ENCODE peak calls at places on chromosomes 7 and 10, in four cellular contexts. One of them, this sample, is unnamed.

GRCh38 chr10:12063483-12063818 is 5.3 kb upstream of the DHTKD1 start:
- DNase-seq in HepG2: no peak
- DNase-seq in K562: peak
- DNase-seq in H1: no peak
- DNase-seq in this sample: no peak

GRCh38 chr7:112481833-112482669 is 1.3 kb downstream of the LSMEM1 start:
- DNase-seq in HepG2: no peak
- DNase-seq in K562: peak
- DNase-seq in H1: no peak
- DNase-seq in this sample: peak

GRCh38 chr7:150753826-150754603 is 16.8 kb downstream of the GIMAP5 start:
- DNase-seq in HepG2: peak
- DNase-seq in K562: peak
- DNase-seq in H1: no peak
- DNase-seq in this sample: no peak

GRCh38 chr7:100119701-100120517 is 475 bp downstream of the CNPY4 start:
- DNase-seq in HepG2: peak
- DNase-seq in K562: peak
- DNase-seq in H1: peak
- DNase-seq in this sample: no peak

GRCh38 chr10:75754096-75754495 is 322.7 kb downstream of the LRMDA start:
- DNase-seq in HepG2: no peak
- DNase-seq in K562: no peak
- DNase-seq in H1: no peak
- DNase-seq in this sample: no peak

GRCh38 chr10:69769395-69769989 is 32.2 kb upstream of the COL13A1 start:
- DNase-seq in HepG2: no peak
- DNase-seq in K562: no peak
- DNase-seq in H1: peak
- DNase-seq in this sample: peak

GRCh38 chr7:149214020-149214720 is 18.8 kb downstream of the ZNF282 start:
- DNase-seq in HepG2: no peak
- DNase-seq in K562: no peak
- DNase-seq in H1: no peak
- DNase-seq in this sample: no peak

GRCh38 chr7:150947761-150948680 is 30.1 kb downstream of the KCNH2 start:
- DNase-seq in HepG2: no peak
- DNase-seq in K562: peak
- DNase-seq in H1: no peak
- DNase-seq in this sample: no peak

GRCh38 chr10:13555884-13556529 is 27.2 kb upstream of the BEND7 start:
- DNase-seq in HepG2: no peak
- DNase-seq in K562: no peak
- DNase-seq in H1: no peak
- DNase-seq in this sample: no peak

GRCh38 chr10:72056113-72056512 is 32.2 kb downstream of the SPOCK2 start:
- DNase-seq in HepG2: no peak
- DNase-seq in K562: no peak
- DNase-seq in H1: no peak
- DNase-seq in this sample: no peak

GRCh38 chr10:6924166-6924565 is 344.1 kb upstream of the PRKCQ start:
- DNase-seq in HepG2: no peak
- DNase-seq in K562: no peak
- DNase-seq in H1: no peak
- DNase-seq in this sample: no peak

GRCh38 chr7:152601305-152601798 is 74.6 kb downstream of the XRCC2 start:
- DNase-seq in HepG2: no peak
- DNase-seq in K562: no peak
- DNase-seq in H1: no peak
- DNase-seq in this sample: no peak

GRCh38 chr10:78597791-78598555 is 470.8 kb upstream of the ZMIZ1 start:
- DNase-seq in HepG2: no peak
- DNase-seq in K562: no peak
- DNase-seq in H1: no peak
- DNase-seq in this sample: no peak

GRCh38 chr7:51015581-51015980 is 232.9 kb upstream of the GRB10 start:
- DNase-seq in HepG2: no peak
- DNase-seq in K562: no peak
- DNase-seq in H1: peak
- DNase-seq in this sample: no peak

GRCh38 chr7:100065452-100066186 is 15.9 kb downstream of the ZNF3 start:
- DNase-seq in HepG2: no peak
- DNase-seq in K562: peak
- DNase-seq in H1: no peak
- DNase-seq in this sample: no peak

GRCh38 chr10:1084011-1084950 is 28.1 kb downstream of the WDR37 start:
- DNase-seq in HepG2: no peak
- DNase-seq in K562: no peak
- DNase-seq in H1: no peak
- DNase-seq in this sample: no peak

GRCh38 chr7:47045592-47045991 is 536.3 kb downstream of the TNS3 start:
- DNase-seq in HepG2: no peak
- DNase-seq in K562: no peak
- DNase-seq in H1: no peak
- DNase-seq in this sample: no peak

DNA sequence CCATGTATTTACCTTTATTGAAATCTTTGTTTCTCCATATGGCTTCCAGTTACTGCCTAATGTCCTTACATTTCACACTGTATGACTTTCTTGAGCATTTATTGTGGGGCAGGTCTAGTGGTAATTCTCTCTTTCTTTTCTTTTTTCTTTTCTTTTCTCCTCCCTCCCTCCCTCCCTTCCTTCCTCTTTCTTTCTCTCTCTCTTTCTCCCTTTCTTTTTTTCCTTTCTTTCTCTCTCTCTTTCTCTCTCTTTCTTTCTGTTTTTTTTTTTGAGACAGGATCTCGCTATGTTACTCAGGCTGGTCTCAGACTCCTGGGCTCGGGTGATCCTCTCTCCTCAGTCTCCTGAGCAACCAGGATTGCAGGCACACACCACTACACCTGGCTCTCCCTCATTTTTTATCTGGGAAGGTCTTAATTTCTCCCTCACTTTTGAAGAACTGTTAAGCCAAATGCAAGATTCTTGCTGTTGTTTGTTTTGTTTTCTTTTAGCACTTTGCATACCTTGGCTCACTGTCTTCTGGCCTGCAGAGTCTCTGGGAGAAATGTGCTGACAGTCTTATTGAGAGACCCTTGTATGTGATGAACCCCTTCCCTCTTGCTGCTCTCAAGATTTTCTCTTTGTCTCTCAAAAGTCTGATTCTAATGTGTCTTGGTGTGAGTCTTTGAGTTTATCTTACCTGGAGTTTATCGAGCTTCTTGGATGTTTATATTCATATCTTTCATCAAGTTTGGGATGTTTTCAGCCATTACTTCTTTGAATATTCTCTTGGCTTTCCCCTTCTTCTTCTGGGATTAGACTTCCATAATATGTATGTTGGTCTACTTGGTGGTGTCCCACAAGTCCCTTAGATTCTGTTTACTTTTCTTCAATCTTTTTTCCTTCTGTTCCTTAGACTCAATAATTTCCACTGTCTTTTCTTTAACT is 79.0 kb upstream of the CCNY start:
- DNase-seq in HepG2: no peak
- DNase-seq in K562: no peak
- DNase-seq in H1: no peak
- DNase-seq in this sample: no peak
- H2AFZ ChIP-seq in HepG2: no peak
- H2AFZ ChIP-seq in K562: no peak
- H2AFZ ChIP-seq in H1: no peak
- H2AFZ ChIP-seq in this sample: no peak

DNA sequence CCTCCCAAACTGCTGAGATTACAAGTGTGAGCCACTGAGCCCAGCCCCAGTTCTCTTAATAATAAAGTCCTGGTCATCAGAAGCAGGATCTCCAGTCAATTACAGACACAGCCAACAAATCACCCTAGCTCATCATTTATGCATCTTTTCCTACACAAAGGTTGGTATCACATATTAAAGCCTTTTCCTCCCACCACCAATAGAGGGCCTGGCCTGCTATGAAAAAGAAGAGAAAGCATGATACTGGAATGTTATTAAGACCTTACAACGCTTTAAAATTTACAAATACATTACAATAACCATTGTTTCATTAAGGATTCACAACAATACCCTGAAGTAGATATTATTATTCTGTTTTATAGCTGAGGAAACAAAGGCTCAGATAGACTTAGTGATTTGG is 25.9 kb downstream of the VAX1 start:
- DNase-seq in HepG2: peak
- DNase-seq in K562: no peak
- DNase-seq in H1: no peak
- DNase-seq in this sample: peak
- TF ChIP-seq FOSL1 in HepG2: no peak
- TF ChIP-seq FOSL1 in K562: no peak
- TF ChIP-seq FOSL1 in H1: no peak
- TF ChIP-seq FOSL1 in this sample: no peak

DNA sequence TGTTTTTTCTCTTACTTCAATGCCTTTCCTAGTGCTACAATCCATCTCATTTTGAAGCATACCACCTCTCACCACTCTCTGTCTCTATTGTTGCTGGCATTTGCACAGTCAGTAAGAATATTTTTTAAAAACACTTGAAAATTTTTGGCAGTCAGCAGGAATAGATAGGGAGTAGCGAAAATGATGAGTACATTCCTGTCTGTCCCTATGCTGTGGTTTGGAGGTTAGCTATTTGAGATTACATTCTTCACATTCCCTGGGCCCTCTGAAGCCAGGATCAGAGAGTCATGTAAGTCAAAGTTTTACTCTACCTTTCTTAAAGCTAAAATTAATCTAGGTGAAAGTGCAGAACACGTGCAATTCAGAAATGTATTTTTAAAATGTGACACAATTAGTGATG is 53.0 kb upstream of the MAGI2 start:
- DNase-seq in HepG2: peak
- DNase-seq in K562: no peak
- DNase-seq in H1: no peak
- DNase-seq in this sample: no peak
- H3K4me2 ChIP-seq in HepG2: no peak
- H3K4me2 ChIP-seq in K562: no peak
- H3K4me2 ChIP-seq in H1: no peak
- H3K4me2 ChIP-seq in this sample: peak

GRCh38 chr7:76515999-76516443 is 5.7 kb downstream of the UPK3B start:
- DNase-seq in HepG2: peak
- DNase-seq in K562: peak
- DNase-seq in H1: no peak
- DNase-seq in this sample: no peak
- H2AFZ ChIP-seq in HepG2: no peak
- H2AFZ ChIP-seq in K562: peak
- H2AFZ ChIP-seq in H1: no peak
- H2AFZ ChIP-seq in this sample: no peak

GRCh38 chr10:15718495-15719061 is 1.1 kb downstream of the ITGA8 start:
- DNase-seq in HepG2: no peak
- DNase-seq in K562: no peak
- DNase-seq in H1: peak
- DNase-seq in this sample: no peak

GRCh38 chr10:15712903-15713302 is 6.8 kb downstream of the ITGA8 start:
- DNase-seq in HepG2: no peak
- DNase-seq in K562: no peak
- DNase-seq in H1: no peak
- DNase-seq in this sample: no peak

GRCh38 chr10:15715619-15716227 is 4.0 kb downstream of the ITGA8 start:
- DNase-seq in HepG2: no peak
- DNase-seq in K562: peak
- DNase-seq in H1: no peak
- DNase-seq in this sample: no peak

GRCh38 chr10:15710455-15710854 is 9.3 kb downstream of the ITGA8 start:
- DNase-seq in HepG2: no peak
- DNase-seq in K562: no peak
- DNase-seq in H1: no peak
- DNase-seq in this sample: no peak

DNA sequence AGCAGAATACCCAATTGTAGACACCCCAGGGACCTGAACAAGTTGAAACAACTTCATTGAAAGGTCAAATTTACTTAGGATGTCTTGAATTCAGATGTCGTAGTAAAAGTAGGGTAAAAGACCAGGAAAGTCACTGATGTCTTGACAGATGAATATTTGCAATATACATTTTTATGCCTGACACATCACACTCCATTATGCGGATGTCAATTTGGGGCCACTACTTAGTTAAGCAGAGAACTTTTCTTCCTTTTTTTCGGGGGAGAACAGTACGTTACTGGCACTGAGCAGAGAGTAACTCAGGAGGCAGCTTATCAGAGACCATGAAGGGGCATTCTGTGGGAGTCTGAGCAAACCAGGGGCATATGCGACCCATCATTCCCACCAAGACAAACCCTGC is 4.9 kb downstream of the ITGA8 start:
- DNase-seq in HepG2: no peak
- DNase-seq in K562: no peak
- DNase-seq in H1: no peak
- DNase-seq in this sample: no peak
- TF ChIP-seq FOSL1 in HepG2: no peak
- TF ChIP-seq FOSL1 in K562: no peak
- TF ChIP-seq FOSL1 in H1: no peak
- TF ChIP-seq FOSL1 in this sample: no peak

DNA sequence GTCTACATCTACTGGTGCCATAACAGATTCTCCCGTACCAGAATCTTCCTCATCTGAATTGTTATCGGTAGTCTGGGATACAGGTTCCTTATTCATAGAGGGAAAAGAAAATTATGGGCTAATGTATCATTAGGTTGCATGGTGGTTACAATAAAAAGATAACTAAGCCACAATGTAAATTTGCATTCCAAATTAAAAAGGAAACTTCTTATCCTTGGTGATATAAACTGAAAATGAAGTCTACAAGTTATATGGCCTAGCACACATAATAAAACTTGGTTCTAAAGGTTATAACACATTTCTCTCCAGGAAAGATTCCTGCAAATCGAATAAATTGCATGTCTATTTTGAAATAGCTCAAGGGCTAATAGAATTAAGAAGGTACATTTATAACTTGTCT is 24.5 kb downstream of the NUDT13 start:
- DNase-seq in HepG2: no peak
- DNase-seq in K562: no peak
- DNase-seq in H1: no peak
- DNase-seq in this sample: no peak
- H3K4me2 ChIP-seq in HepG2: no peak
- H3K4me2 ChIP-seq in K562: no peak
- H3K4me2 ChIP-seq in H1: no peak
- H3K4me2 ChIP-seq in this sample: no peak

GRCh38 chr10:33899578-33900531 is 565.4 kb upstream of the NRP1 start:
- DNase-seq in HepG2: peak
- DNase-seq in K562: no peak
- DNase-seq in H1: no peak
- DNase-seq in this sample: no peak

GRCh38 chr10:33901166-33901565 is 566.7 kb upstream of the NRP1 start:
- DNase-seq in HepG2: no peak
- DNase-seq in K562: no peak
- DNase-seq in H1: no peak
- DNase-seq in this sample: no peak

GRCh38 chr10:33897255-33897893 is 562.9 kb upstream of the NRP1 start:
- DNase-seq in HepG2: no peak
- DNase-seq in K562: no peak
- DNase-seq in H1: no peak
- DNase-seq in this sample: no peak

GRCh38 chr10:33900591-33900990 is 566.1 kb upstream of the NRP1 start:
- DNase-seq in HepG2: no peak
- DNase-seq in K562: no peak
- DNase-seq in H1: no peak
- DNase-seq in this sample: no peak
- H2AFZ ChIP-seq in HepG2: no peak
- H2AFZ ChIP-seq in K562: no peak
- H2AFZ ChIP-seq in H1: no peak
- H2AFZ ChIP-seq in this sample: no peak